ENCODE peak calls at places on chromosomes 11 and 22, in nine cellular contexts. One of them, this sample, is unnamed.

GRCh38 chr11:40716344-40717178 is 742.9 kb downstream of the LRRC4C start:
- DNase-seq in AG10803: no peak
- DNase-seq in GM04503: no peak
- DNase-seq in GM03348: no peak
- DNase-seq in renal cortical epithelial cell: no peak
- DNase-seq in astrocyte of the spinal cord: no peak
- DNase-seq in AG09319: no peak
- DNase-seq in AML-193: no peak
- DNase-seq in NCI-H2171 treated with DMSO at 0.1 percent for 48 hours: no peak
- DNase-seq in this sample: no peak

GRCh38 chr11:108472681-108473080 is 5.4 kb upstream of the C11orf65 start:
- DNase-seq in AML-193: no peak
- DNase-seq in GM03348: no peak
- DNase-seq in GM04503: no peak
- DNase-seq in astrocyte of the spinal cord: no peak
- DNase-seq in renal cortical epithelial cell: no peak
- DNase-seq in AG10803: peak
- DNase-seq in NCI-H2171 treated with DMSO at 0.1 percent for 48 hours: no peak
- DNase-seq in AG09319: no peak
- DNase-seq in this sample: no peak

GRCh38 chr11:11288972-11289616 is 64.0 kb downstream of the CSNK2A3 start:
- DNase-seq in renal cortical epithelial cell: no peak
- DNase-seq in AG09319: no peak
- DNase-seq in AML-193: no peak
- DNase-seq in GM03348: no peak
- DNase-seq in AG10803: no peak
- DNase-seq in astrocyte of the spinal cord: no peak
- DNase-seq in GM04503: no peak
- DNase-seq in NCI-H2171 treated with DMSO at 0.1 percent for 48 hours: no peak
- DNase-seq in this sample: no peak

GRCh38 chr11:72581067-72581466 is 93.2 kb downstream of the PDE2A start:
- DNase-seq in NCI-H2171 treated with DMSO at 0.1 percent for 48 hours: no peak
- DNase-seq in AG10803: no peak
- DNase-seq in AG09319: no peak
- DNase-seq in AML-193: no peak
- DNase-seq in astrocyte of the spinal cord: no peak
- DNase-seq in GM03348: no peak
- DNase-seq in GM04503: no peak
- DNase-seq in renal cortical epithelial cell: no peak
- DNase-seq in this sample: no peak

GRCh38 chr11:5383576-5383975 is at the start of gene OR51M1:
- DNase-seq in AG09319: no peak
- DNase-seq in GM03348: no peak
- DNase-seq in AG10803: no peak
- DNase-seq in renal cortical epithelial cell: no peak
- DNase-seq in astrocyte of the spinal cord: no peak
- DNase-seq in NCI-H2171 treated with DMSO at 0.1 percent for 48 hours: no peak
- DNase-seq in AML-193: no peak
- DNase-seq in GM04503: no peak
- DNase-seq in this sample: no peak

GRCh38 chr22:23289851-23290724 is 109.8 kb downstream of the BCR start:
- DNase-seq in renal cortical epithelial cell: peak
- DNase-seq in GM03348: peak
- DNase-seq in GM04503: no peak
- DNase-seq in astrocyte of the spinal cord: peak
- DNase-seq in AG09319: no peak
- DNase-seq in AG10803: peak
- DNase-seq in AML-193: peak
- DNase-seq in NCI-H2171 treated with DMSO at 0.1 percent for 48 hours: peak
- DNase-seq in this sample: peak

GRCh38 chr22:37561209-37562048 is 1.1 kb downstream of the CDC42EP1 start:
- DNase-seq in AG10803: peak
- DNase-seq in astrocyte of the spinal cord: peak
- DNase-seq in GM04503: no peak
- DNase-seq in GM03348: peak
- DNase-seq in AML-193: peak
- DNase-seq in NCI-H2171 treated with DMSO at 0.1 percent for 48 hours: peak
- DNase-seq in renal cortical epithelial cell: peak
- DNase-seq in AG09319: peak
- DNase-seq in this sample: peak

GRCh38 chr11:78376858-78377257 is 40.8 kb downstream of the GAB2 start:
- DNase-seq in AG10803: no peak
- DNase-seq in renal cortical epithelial cell: no peak
- DNase-seq in GM04503: no peak
- DNase-seq in AG09319: no peak
- DNase-seq in AML-193: no peak
- DNase-seq in NCI-H2171 treated with DMSO at 0.1 percent for 48 hours: no peak
- DNase-seq in GM03348: no peak
- DNase-seq in astrocyte of the spinal cord: no peak
- DNase-seq in this sample: no peak

GRCh38 chr11:103055174-103055890 is 36.6 kb downstream of the DCUN1D5 start:
- DNase-seq in renal cortical epithelial cell: peak
- DNase-seq in AML-193: peak
- DNase-seq in AG10803: peak
- DNase-seq in NCI-H2171 treated with DMSO at 0.1 percent for 48 hours: peak
- DNase-seq in AG09319: peak
- DNase-seq in GM03348: peak
- DNase-seq in GM04503: peak
- DNase-seq in astrocyte of the spinal cord: peak
- DNase-seq in this sample: peak

GRCh38 chr11:32290783-32291182 is 144.6 kb downstream of the WT1 start:
- DNase-seq in astrocyte of the spinal cord: no peak
- DNase-seq in AML-193: no peak
- DNase-seq in renal cortical epithelial cell: no peak
- DNase-seq in GM04503: no peak
- DNase-seq in NCI-H2171 treated with DMSO at 0.1 percent for 48 hours: no peak
- DNase-seq in GM03348: no peak
- DNase-seq in AG10803: no peak
- DNase-seq in AG09319: no peak
- DNase-seq in this sample: no peak

GRCh38 chr11:20125927-20126326 is 34.3 kb downstream of the DBX1 start:
- DNase-seq in GM04503: no peak
- DNase-seq in AG09319: no peak
- DNase-seq in renal cortical epithelial cell: peak
- DNase-seq in NCI-H2171 treated with DMSO at 0.1 percent for 48 hours: no peak
- DNase-seq in astrocyte of the spinal cord: peak
- DNase-seq in AG10803: peak
- DNase-seq in AML-193: no peak
- DNase-seq in GM03348: peak
- DNase-seq in this sample: peak

GRCh38 chr11:112769170-112769569 is 192.1 kb upstream of the NCAM1 start:
- DNase-seq in AG09319: no peak
- DNase-seq in GM04503: no peak
- DNase-seq in renal cortical epithelial cell: no peak
- DNase-seq in NCI-H2171 treated with DMSO at 0.1 percent for 48 hours: no peak
- DNase-seq in AML-193: no peak
- DNase-seq in astrocyte of the spinal cord: no peak
- DNase-seq in GM03348: no peak
- DNase-seq in AG10803: no peak
- DNase-seq in this sample: no peak

GRCh38 chr22:28231423-28231822 is 312.4 kb upstream of the PITPNB start:
- DNase-seq in AML-193: no peak
- DNase-seq in AG10803: peak
- DNase-seq in NCI-H2171 treated with DMSO at 0.1 percent for 48 hours: peak
- DNase-seq in GM03348: peak
- DNase-seq in renal cortical epithelial cell: peak
- DNase-seq in GM04503: no peak
- DNase-seq in AG09319: no peak
- DNase-seq in astrocyte of the spinal cord: peak
- DNase-seq in this sample: peak

GRCh38 chr22:39490135-39490798 is 11.8 kb upstream of the MIEF1 start:
- DNase-seq in astrocyte of the spinal cord: peak
- DNase-seq in AG09319: no peak
- DNase-seq in AML-193: peak
- DNase-seq in AG10803: peak
- DNase-seq in GM04503: no peak
- DNase-seq in GM03348: peak
- DNase-seq in NCI-H2171 treated with DMSO at 0.1 percent for 48 hours: peak
- DNase-seq in renal cortical epithelial cell: peak
- DNase-seq in this sample: peak

GRCh38 chr22:22783505-22783904 is 104.1 kb upstream of the IGLL5 start:
- DNase-seq in NCI-H2171 treated with DMSO at 0.1 percent for 48 hours: no peak
- DNase-seq in AML-193: no peak
- DNase-seq in AG09319: no peak
- DNase-seq in GM03348: no peak
- DNase-seq in GM04503: no peak
- DNase-seq in astrocyte of the spinal cord: no peak
- DNase-seq in AG10803: no peak
- DNase-seq in renal cortical epithelial cell: no peak
- DNase-seq in this sample: no peak

GRCh38 chr11:13269775-13270174 is 7.8 kb upstream of the BMAL1 start:
- DNase-seq in renal cortical epithelial cell: peak
- DNase-seq in NCI-H2171 treated with DMSO at 0.1 percent for 48 hours: no peak
- DNase-seq in AG09319: no peak
- DNase-seq in GM03348: peak
- DNase-seq in AML-193: no peak
- DNase-seq in GM04503: no peak
- DNase-seq in AG10803: no peak
- DNase-seq in astrocyte of the spinal cord: peak
- DNase-seq in this sample: peak

GRCh38 chr11:86517557-86517956 is 142.9 kb downstream of the CCDC81 start:
- DNase-seq in renal cortical epithelial cell: no peak
- DNase-seq in AG09319: no peak
- DNase-seq in AG10803: no peak
- DNase-seq in GM04503: no peak
- DNase-seq in GM03348: no peak
- DNase-seq in astrocyte of the spinal cord: no peak
- DNase-seq in AML-193: no peak
- DNase-seq in NCI-H2171 treated with DMSO at 0.1 percent for 48 hours: no peak
- DNase-seq in this sample: no peak